ENCODE peak calls at places on chromosomes 13 and 19, in nine cellular contexts. T, R, W, P, M, Z, A, N and L are unnamed samples.

GRCh38 chr13:77431449-77431848 is 104.1 kb upstream of the SCEL start:
- DNase-seq in T (no peak), R (no peak), W (no peak), P (no peak), M (no peak), Z (no peak), A (no peak), N (no peak), L (no peak)

GRCh38 chr19:9667898-9668297 is 7.0 kb downstream of the ZNF562 start:
- DNase-seq in T (no peak), R (no peak), W (no peak), P (no peak), M (no peak), Z (no peak), A (no peak), N (no peak), L (no peak)

GRCh38 chr19:12779162-12779993 is 4.0 kb upstream of the HOOK2 start:
- DNase-seq in T (peak; percentile 27), R (peak; percentile 67), W (peak; percentile 87), P (no peak), M (peak; percentile 88), Z (peak; percentile 82), A (no peak), N (no peak), L (peak; percentile 37)

GRCh38 chr19:43525836-43526771 is 897 bp downstream of the ETHE1 start:
- DNase-seq in T (peak; percentile 18), R (peak; percentile 29), W (peak; percentile 63), P (no peak), M (peak; percentile 64), Z (no peak), A (no peak), N (no peak), L (no peak)

GRCh38 chr19:29771708-29772415 is 39.9 kb upstream of the CCNE1 start:
- DNase-seq in T (peak; percentile 46), R (peak; percentile 38), W (no peak), P (peak; percentile 35), M (peak; percentile 81), Z (no peak), A (peak; percentile 50), N (no peak), L (peak; percentile 17)

GRCh38 chr13:77055158-77055557 is 28.2 kb upstream of the FBXL3 start:
- DNase-seq in T (no peak), R (no peak), W (no peak), P (no peak), M (no peak), Z (no peak), A (no peak), N (no peak), L (no peak)

GRCh38 chr19:20558011-20558410 is 7.6 kb downstream of the ZNF737 start:
- DNase-seq in T (no peak), R (no peak), W (no peak), P (no peak), M (no peak), Z (no peak), A (no peak), N (no peak), L (no peak)

GRCh38 chr13:113022391-113023216 is 53.6 kb downstream of the MCF2L start:
- DNase-seq in T (no peak), R (peak; percentile 7), W (peak; percentile 30), P (no peak), M (no peak), Z (no peak), A (peak; percentile 70), N (no peak), L (no peak)

GRCh38 chr19:7699003-7699402 is 2.9 kb downstream of the FCER2 start:
- DNase-seq in T (no peak), R (no peak), W (no peak), P (no peak), M (no peak), Z (no peak), A (no peak), N (no peak), L (no peak)
- H3K27me3 ChIP-seq in T (peaks cover 33% of the 10 kb centered on the region), R (no peaks in the 10 kb centered on the region), W (no peaks in the 10 kb centered on the region), P (peaks cover 89% of the 10 kb centered on the region), M (no peaks in the 10 kb centered on the region), Z (no peaks in the 10 kb centered on the region), A (no peaks in the 10 kb centered on the region), N (no peaks in the 10 kb centered on the region), L (no peaks in the 10 kb centered on the region)

GRCh38 chr19:41299046-41299754 is 10.8 kb upstream of the CCDC97 start:
- DNase-seq in T (no peak), R (no peak), W (peak; percentile 72), P (no peak), M (peak; percentile 62), Z (peak; percentile 75), A (no peak), N (no peak), L (no peak)

GRCh38 chr19:41298327-41298964 is 11.5 kb upstream of the CCDC97 start:
- DNase-seq in T (no peak), R (peak; percentile 59), W (peak; percentile 94), P (peak; percentile 64), M (peak; percentile 94), Z (peak; percentile 89), A (peak; percentile 90), N (peak; percentile 76), L (no peak)

GRCh38 chr19:41299755-41300089 is 10.2 kb upstream of the CCDC97 start:
- DNase-seq in T (no peak), R (peak; percentile 29), W (peak; percentile 80), P (no peak), M (peak; percentile 86), Z (peak; percentile 78), A (no peak), N (peak; percentile 71), L (no peak)

GRCh38 chr19:41296323-41296935 is 13.5 kb upstream of the CCDC97 start:
- DNase-seq in T (peak; percentile 60), R (no peak), W (no peak), P (peak; percentile 64), M (no peak), Z (no peak), A (no peak), N (no peak), L (no peak)

DNA sequence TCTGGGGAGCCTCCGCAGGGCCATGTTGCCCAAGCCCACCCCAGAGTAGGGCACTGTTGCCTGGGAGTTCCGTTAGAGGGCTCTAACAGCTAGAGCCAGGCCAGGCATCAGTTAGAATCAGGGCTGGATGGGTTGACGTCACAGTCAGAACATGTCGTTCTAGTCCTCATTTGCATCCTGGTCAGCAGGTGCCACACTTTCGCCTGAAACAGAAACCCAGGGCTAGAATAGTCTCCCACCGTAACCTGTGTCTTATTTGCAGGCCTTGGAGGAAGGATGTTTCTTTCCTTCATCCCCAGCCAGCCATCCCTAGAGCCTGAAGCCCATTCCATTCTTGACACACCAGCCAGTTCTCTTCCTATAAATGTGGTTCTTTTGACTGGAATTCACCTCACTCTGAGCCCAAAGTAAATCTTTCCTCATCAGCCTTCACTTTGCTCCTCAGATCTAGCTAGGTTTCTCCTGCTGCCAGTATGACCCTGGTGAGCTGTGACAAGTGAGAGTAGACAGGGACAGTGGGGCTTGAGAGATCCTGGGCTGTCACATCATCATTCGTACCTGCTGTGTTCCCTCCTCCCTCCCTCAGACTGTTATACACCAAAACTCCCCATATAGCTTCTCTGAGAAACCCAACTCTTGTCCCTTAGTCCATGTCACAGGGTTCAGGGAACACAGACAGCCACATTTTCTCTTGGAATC is 12.2 kb upstream of the CCDC97 start:
- DNase-seq in T (no peak), R (no peak), W (no peak), P (peak; percentile 90), M (peak; percentile 23), Z (no peak), A (no peak), N (no peak), L (no peak)
- H3K36me3 ChIP-seq in T (peaks cover 80% of the 10 kb centered on the region), R (peaks cover 78% of the 10 kb centered on the region), W (peaks cover 20% of the 10 kb centered on the region), P (peaks cover 29% of the 10 kb centered on the region), M (peaks cover 67% of the 10 kb centered on the region), Z (peaks cover 60% of the 10 kb centered on the region), A (no peaks in the 10 kb centered on the region), N (peaks cover 63% of the 10 kb centered on the region), L (peaks cover 99% of the 10 kb centered on the region)

GRCh38 chr19:39261704-39262103 is 6.5 kb upstream of the IFNL2 start:
- DNase-seq in T (no peak), R (no peak), W (no peak), P (no peak), M (no peak), Z (no peak), A (no peak), N (no peak), L (no peak)

GRCh38 chr19:39263912-39264305 is 4.3 kb upstream of the IFNL2 start:
- DNase-seq in T (no peak), R (no peak), W (no peak), P (no peak), M (no peak), Z (no peak), A (no peak), N (no peak), L (no peak)

GRCh38 chr19:39265321-39265916 is 2.8 kb upstream of the IFNL2 start:
- DNase-seq in T (no peak), R (no peak), W (no peak), P (no peak), M (peak; percentile 4), Z (no peak), A (peak; percentile 72), N (no peak), L (no peak)

GRCh38 chr19:39262496-39262895 is 5.7 kb upstream of the IFNL2 start:
- DNase-seq in T (no peak), R (no peak), W (no peak), P (no peak), M (no peak), Z (no peak), A (no peak), N (no peak), L (no peak)

DNA sequence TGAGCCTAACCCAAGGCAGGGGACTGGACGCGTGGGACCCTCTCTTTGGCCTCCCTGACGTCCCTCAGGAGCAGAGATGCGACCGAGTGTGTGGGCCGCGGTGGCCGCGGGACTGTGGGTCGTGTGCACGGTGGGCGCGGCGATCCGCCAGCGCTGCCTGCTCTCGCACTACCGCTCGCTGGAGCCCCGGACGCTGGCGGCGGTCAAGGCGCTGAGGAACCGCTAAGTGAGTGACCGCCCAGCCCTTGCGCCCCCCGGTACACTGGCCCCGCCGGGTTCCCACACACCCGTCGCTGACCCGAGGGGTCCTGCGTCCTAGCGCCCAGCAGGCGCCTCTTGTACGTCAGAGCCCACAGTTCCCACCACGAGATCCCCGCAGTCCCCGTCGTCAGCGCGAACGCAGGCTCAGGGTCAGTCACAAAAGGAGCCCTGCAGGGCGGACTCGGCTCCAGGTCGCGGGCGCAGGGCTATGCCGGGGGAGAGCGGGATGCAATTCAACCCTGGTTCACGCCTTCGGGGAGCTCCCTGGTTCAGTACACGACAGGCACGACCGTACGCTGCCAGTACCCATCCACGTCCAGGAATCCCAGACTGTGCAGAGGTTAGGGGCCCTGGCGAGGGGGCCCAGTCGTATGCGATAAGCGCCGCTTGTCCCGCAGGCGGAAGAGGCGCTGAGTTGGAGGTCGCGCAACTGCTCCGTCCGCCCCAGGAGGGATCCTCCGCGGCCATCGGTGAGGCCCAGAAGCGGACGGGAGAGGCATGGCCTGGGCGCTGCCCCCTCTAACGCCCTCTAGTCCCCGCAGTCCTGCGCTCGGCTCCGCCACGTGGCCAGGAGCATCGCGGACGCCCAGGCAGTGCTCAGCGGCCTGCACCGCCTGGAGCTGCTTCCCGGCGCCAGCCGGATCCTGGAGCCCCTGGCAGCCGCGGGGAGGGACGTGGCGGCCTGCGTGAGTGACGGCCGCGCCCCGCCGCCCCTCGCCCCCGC is 3.6 kb upstream of the IFNL2 start:
- DNase-seq in T (no peak), R (no peak), W (no peak), P (no peak), M (peak; percentile 34), Z (no peak), A (peak; percentile 80), N (no peak), L (no peak)
- H3K27me3 ChIP-seq in T (peaks cover 5% of the 10 kb centered on the region), R (peaks cover 42% of the 10 kb centered on the region), W (no peaks in the 10 kb centered on the region), P (peaks cover 46% of the 10 kb centered on the region), M (peaks cover 62% of the 10 kb centered on the region), Z (no peaks in the 10 kb centered on the region), A (peaks cover 53% of the 10 kb centered on the region), N (no peaks in the 10 kb centered on the region), L (peaks cover 2% of the 10 kb centered on the region)

GRCh38 chr19:2126879-2127518 is 24.4 kb downstream of the AP3D1 start:
- DNase-seq in T (no peak), R (no peak), W (no peak), P (no peak), M (no peak), Z (no peak), A (no peak), N (no peak), L (no peak)

GRCh38 chr19:2129892-2130770 is 21.2 kb downstream of the AP3D1 start:
- DNase-seq in T (no peak), R (no peak), W (no peak), P (no peak), M (no peak), Z (no peak), A (no peak), N (no peak), L (no peak)

GRCh38 chr19:2129486-2129885 is 21.9 kb downstream of the AP3D1 start:
- DNase-seq in T (no peak), R (no peak), W (no peak), P (no peak), M (no peak), Z (no peak), A (no peak), N (no peak), L (no peak)

GRCh38 chr19:2127758-2128157 is 23.6 kb downstream of the AP3D1 start:
- DNase-seq in T (no peak), R (no peak), W (no peak), P (no peak), M (no peak), Z (no peak), A (no peak), N (no peak), L (no peak)

GRCh38 chr19:2129022-2129421 is 22.3 kb downstream of the AP3D1 start:
- DNase-seq in T (no peak), R (no peak), W (no peak), P (no peak), M (no peak), Z (no peak), A (no peak), N (no peak), L (no peak)
- H3K36me3 ChIP-seq in T (peaks cover 7% of the 10 kb centered on the region), R (peaks cover 62% of the 10 kb centered on the region), W (peaks cover 3% of the 10 kb centered on the region), P (peaks cover 4% of the 10 kb centered on the region), M (peaks cover 8% of the 10 kb centered on the region), Z (peaks cover 74% of the 10 kb centered on the region), A (no peaks in the 10 kb centered on the region), N (peaks cover 66% of the 10 kb centered on the region), L (peaks cover 73% of the 10 kb centered on the region)